ENCODE peak calls at places on chromosomes 12 and 14, in six cellular contexts. Q, L, R, Y, J and D are unnamed samples.

GRCh38 chr14:65471038-65471878 is 58.7 kb downstream of the FUT8 start:
- DNase-seq in Q (no peak), L (no peak), R (peak), Y (no peak), J (no peak), D (no peak)

GRCh38 chr12:70592664-70593063 is 44.6 kb downstream of the PTPRB start:
- DNase-seq in Q (no peak), L (no peak), R (no peak), Y (no peak), J (no peak), D (no peak)

GRCh38 chr12:55738113-55739024 is 4.6 kb upstream of the GDF11 start:
- DNase-seq in Q (peak), L (peak), R (peak), Y (peak), J (peak), D (peak)

GRCh38 chr14:28751467-28752058 is 15.0 kb upstream of the FOXG1 start:
- DNase-seq in Q (peak), L (no peak), R (no peak), Y (peak), J (no peak), D (peak)

GRCh38 chr14:47194051-47194450 is 481.4 kb downstream of the MDGA2 start:
- DNase-seq in Q (no peak), L (no peak), R (no peak), Y (peak), J (no peak), D (no peak)

GRCh38 chr14:102671410-102671809 is 79.0 kb downstream of the RCOR1 start:
- DNase-seq in Q (no peak), L (no peak), R (no peak), Y (no peak), J (no peak), D (no peak)

GRCh38 chr12:34108967-34109366 is 86.7 kb downstream of the ALG10 start:
- DNase-seq in Q (no peak), L (no peak), R (no peak), Y (no peak), J (peak), D (no peak)

GRCh38 chr12:7934560-7935463 is 1.2 kb downstream of the SLC2A3 start:
- DNase-seq in Q (no peak), L (no peak), R (no peak), Y (no peak), J (no peak), D (no peak)

GRCh38 chr12:128871516-128871892 is 18.2 kb downstream of the GLT1D1 start:
- DNase-seq in Q (no peak), L (no peak), R (no peak), Y (no peak), J (no peak), D (no peak)

GRCh38 chr12:53738834-53739284 is 11.6 kb upstream of the CALCOCO1 start:
- DNase-seq in Q (no peak), L (no peak), R (no peak), Y (no peak), J (no peak), D (peak)

GRCh38 chr14:56528927-56529326 is 50.7 kb upstream of the TMEM260 start:
- DNase-seq in Q (no peak), L (no peak), R (no peak), Y (no peak), J (no peak), D (peak)

GRCh38 chr12:388547-389137 is 478 bp downstream of the KDM5A start:
- DNase-seq in Q (no peak), L (no peak), R (no peak), Y (peak), J (peak), D (peak)

GRCh38 chr12:115771065-115771464 is 506.4 kb downstream of the MED13L start:
- DNase-seq in Q (peak), L (no peak), R (no peak), Y (peak), J (no peak), D (peak)

GRCh38 chr14:100410056-100410565 is 87.0 kb downstream of the SLC25A47 start:
- DNase-seq in Q (peak), L (no peak), R (no peak), Y (peak), J (peak), D (peak)

GRCh38 chr12:85626031-85626781 is 210.0 kb downstream of the RASSF9 start:
- DNase-seq in Q (no peak), L (no peak), R (peak), Y (peak), J (no peak), D (no peak)

GRCh38 chr14:49766839-49767238 is 1.1 kb upstream of the KLHDC2 start:
- DNase-seq in Q (peak), L (no peak), R (peak), Y (no peak), J (no peak), D (no peak)

GRCh38 chr14:67425603-67426002 is 13.6 kb upstream of the PLEK2 start:
- DNase-seq in Q (no peak), L (no peak), R (no peak), Y (no peak), J (no peak), D (no peak)

GRCh38 chr14:79706382-79706781 is 504.9 kb downstream of the DIO2 start:
- DNase-seq in Q (no peak), L (no peak), R (no peak), Y (no peak), J (no peak), D (no peak)

GRCh38 chr14:104372390-104373054 is 207.0 kb upstream of the C14orf180 start:
- DNase-seq in Q (no peak), L (peak), R (no peak), Y (no peak), J (peak), D (no peak)

GRCh38 chr12:89693639-89694202 is 14.9 kb downstream of the ATP2B1 start:
- DNase-seq in Q (no peak), L (no peak), R (no peak), Y (no peak), J (no peak), D (no peak)

GRCh38 chr12:40232602-40233001 is 7.8 kb downstream of the LRRK2 start:
- DNase-seq in Q (no peak), L (no peak), R (no peak), Y (no peak), J (no peak), D (no peak)

GRCh38 chr14:66503532-66503931 is 4.4 kb upstream of the GPHN start:
- DNase-seq in Q (no peak), L (no peak), R (no peak), Y (peak), J (no peak), D (no peak)

GRCh38 chr14:105498430-105499255 is 7.6 kb downstream of the TEDC1 start:
- DNase-seq in Q (no peak), L (peak), R (peak), Y (no peak), J (peak), D (peak)

GRCh38 chr14:75881986-75882385 is 99.8 kb downstream of the TGFB3 start:
- DNase-seq in Q (no peak), L (no peak), R (no peak), Y (no peak), J (no peak), D (no peak)

GRCh38 chr14:51448831-51449665 is 202.7 kb upstream of the FRMD6 start:
- DNase-seq in Q (no peak), L (peak), R (no peak), Y (peak), J (peak), D (no peak)

GRCh38 chr12:112375105-112375504 is 7.1 kb downstream of the HECTD4 start:
- DNase-seq in Q (peak), L (no peak), R (no peak), Y (no peak), J (no peak), D (no peak)

GRCh38 chr14:76208340-76208739 is 56.6 kb downstream of the GPATCH2L start:
- DNase-seq in Q (no peak), L (no peak), R (no peak), Y (no peak), J (no peak), D (peak)

GRCh38 chr12:47736877-47737676 is 11.8 kb upstream of the ENDOU start:
- DNase-seq in Q (no peak), L (peak), R (no peak), Y (peak), J (peak), D (no peak)

GRCh38 chr12:27277846-27278260 is 33.8 kb downstream of the STK38L start:
- DNase-seq in Q (no peak), L (no peak), R (no peak), Y (peak), J (no peak), D (peak)

GRCh38 chr12:54404061-54405004 is 14.7 kb downstream of the ITGA5 start:
- DNase-seq in Q (peak), L (peak), R (no peak), Y (peak), J (no peak), D (peak)

GRCh38 chr12:57171668-57172067 is 24.2 kb upstream of the LRP1-AS start:
- DNase-seq in Q (no peak), L (no peak), R (no peak), Y (peak), J (peak), D (no peak)

GRCh38 chr12:76942276-76942675 is 63.5 kb upstream of the CSRP2 start:
- DNase-seq in Q (no peak), L (no peak), R (no peak), Y (no peak), J (no peak), D (no peak)

GRCh38 chr12:102957339-102958050 is at the start of gene ASCL1:
- DNase-seq in Q (peak), L (no peak), R (no peak), Y (peak), J (no peak), D (peak)

GRCh38 chr12:121581681-121582439 is 1.0 kb upstream of the KDM2B start:
- DNase-seq in Q (peak), L (peak), R (no peak), Y (peak), J (no peak), D (no peak)

GRCh38 chr12:121580959-121581680 is at the start of gene KDM2B:
- DNase-seq in Q (peak), L (peak), R (no peak), Y (peak), J (no peak), D (peak)

GRCh38 chr12:121579190-121579791 is 1.5 kb downstream of the KDM2B start:
- DNase-seq in Q (peak), L (peak), R (no peak), Y (no peak), J (peak), D (peak)

GRCh38 chr12:121579981-121580868 is 598 bp downstream of the KDM2B start:
- DNase-seq in Q (peak), L (peak), R (no peak), Y (peak), J (peak), D (peak)

DNA sequence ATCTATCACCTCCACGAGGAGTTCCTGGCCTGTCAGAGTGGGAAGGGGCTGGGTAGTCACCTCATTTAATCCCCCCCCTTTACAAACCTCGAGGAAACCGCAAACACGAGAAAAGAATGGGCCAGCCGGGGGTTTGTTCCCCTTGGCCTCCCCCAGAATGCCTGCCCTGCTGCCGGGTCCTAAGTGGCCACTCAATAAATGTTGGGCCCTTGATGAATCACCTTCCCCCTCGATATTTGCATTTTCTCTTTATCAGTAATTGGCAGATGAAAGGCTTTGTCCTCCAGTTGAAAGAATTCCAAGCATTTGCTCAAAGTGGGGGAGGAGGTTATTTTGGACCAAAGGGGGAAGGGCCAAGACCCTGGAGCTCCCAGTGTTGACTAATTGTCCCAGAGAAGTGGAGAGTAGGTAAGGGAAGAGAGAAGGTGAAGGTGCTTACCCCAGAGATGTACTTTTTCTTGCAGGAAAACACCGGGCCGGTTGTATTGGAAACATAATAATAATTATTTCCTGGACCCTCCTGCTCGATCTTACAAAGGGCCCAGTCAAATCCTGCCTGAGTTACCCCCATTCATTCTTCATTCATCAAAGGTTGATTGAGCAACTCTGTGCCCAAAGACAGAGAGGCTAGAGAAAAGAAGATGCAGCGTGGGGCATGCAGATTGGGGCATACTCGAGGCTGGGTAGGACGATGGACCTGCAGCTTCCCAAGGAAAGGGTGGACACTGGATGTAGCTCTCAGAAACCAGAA is 1.9 kb upstream of the KDM2B start:
- DNase-seq in Q (peak), L (no peak), R (peak), Y (peak), J (no peak), D (peak)
- H3K4me3 ChIP-seq in Q (peak), L (no peak), R (no peak), Y (peak), J (no peak), D (peak)

DNA sequence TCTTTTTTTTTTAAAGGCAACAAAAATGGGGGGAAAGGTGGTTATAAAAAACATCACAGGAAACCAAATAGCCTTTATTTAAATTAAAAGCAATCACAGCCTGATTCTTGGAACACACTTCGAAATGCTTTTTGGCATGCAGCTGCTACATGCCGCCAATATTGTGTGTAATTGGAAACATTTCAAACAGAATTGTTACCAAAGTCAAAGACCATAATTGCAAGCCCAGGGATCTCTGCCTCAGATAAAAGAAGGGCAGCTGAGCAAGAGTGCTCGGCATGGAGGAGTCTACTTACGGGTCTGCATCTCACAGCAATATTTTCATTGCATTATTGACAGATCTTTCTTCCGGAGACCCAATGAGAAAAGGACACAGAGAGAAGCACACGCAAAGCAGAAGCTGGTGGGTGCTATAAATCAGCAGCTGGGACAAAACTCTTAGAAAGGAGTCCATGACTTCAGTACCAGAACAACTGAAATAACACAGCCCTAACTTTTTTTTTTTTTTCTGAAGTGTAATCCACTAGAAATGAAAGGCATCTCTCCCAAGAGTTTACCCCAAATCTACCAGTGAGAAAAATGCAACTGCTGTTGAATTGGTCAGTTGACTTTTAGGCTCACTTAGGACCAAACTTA is 4.9 kb downstream of the PRICKLE1 start:
- DNase-seq in Q (no peak), L (no peak), R (no peak), Y (peak), J (no peak), D (no peak)
- H3K4me3 ChIP-seq in Q (no peak), L (no peak), R (no peak), Y (peak), J (no peak), D (no peak)

DNA sequence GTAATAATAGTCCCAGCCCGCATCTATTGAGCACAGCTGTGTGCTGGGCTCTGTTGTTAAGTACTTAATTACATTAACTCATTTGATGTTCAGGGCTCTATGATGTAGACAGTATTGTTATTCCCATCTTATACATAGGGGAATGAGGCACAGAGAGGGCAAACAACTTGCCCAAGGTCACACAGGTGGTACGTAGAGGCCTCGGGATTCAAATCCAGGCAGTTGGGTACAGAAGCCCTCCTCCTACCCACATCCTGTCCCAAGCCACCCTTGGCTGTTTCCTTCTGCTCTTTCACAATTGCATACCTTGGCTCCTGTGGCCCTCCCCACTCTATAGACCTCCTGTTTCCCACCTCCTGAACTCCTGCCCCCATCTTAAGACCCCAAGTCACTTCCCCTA is 10.0 kb upstream of the GPR68 start:
- DNase-seq in Q (no peak), L (no peak), R (no peak), Y (no peak), J (no peak), D (no peak)
- H3K4me3 ChIP-seq in Q (no peak), L (no peak), R (no peak), Y (no peak), J (no peak), D (peak)

DNA sequence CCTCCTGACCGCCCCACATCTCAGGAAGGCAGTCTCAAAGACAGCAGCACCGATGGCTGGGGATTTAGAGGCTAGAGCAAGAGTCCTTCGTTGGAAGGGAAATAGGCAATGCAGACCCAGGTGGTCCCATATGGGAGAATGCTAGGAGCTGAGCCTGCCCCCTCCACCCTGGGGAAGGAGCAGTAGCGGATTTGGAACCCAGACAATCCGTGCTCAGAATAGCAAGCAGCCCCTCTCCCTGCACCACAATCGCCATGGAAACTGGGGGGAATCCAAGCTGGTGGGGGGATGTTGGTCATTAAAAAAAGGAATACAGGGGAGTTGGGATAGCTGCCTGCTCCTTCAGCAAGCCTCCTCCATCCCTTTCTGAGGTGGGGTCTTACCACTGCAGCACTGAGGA is 3.0 kb downstream of the RND1 start:
- DNase-seq in Q (no peak), L (no peak), R (no peak), Y (no peak), J (no peak), D (no peak)
- H3K4me3 ChIP-seq in Q (no peak), L (no peak), R (no peak), Y (no peak), J (no peak), D (peak)

GRCh38 chr14:90062852-90063539 is 1.2 kb downstream of the KCNK13 start:
- DNase-seq in Q (no peak), L (no peak), R (no peak), Y (no peak), J (no peak), D (peak)
- H3K4me3 ChIP-seq in Q (peak), L (no peak), R (no peak), Y (no peak), J (peak), D (peak)

GRCh38 chr12:58443981-58444371 is 476.3 kb downstream of the LRIG3 start:
- DNase-seq in Q (no peak), L (no peak), R (no peak), Y (peak), J (no peak), D (no peak)
- H3K4me3 ChIP-seq in Q (no peak), L (no peak), R (no peak), Y (no peak), J (no peak), D (no peak)

GRCh38 chr12:116959845-116960514 is 49.2 kb downstream of the FBXW8 start:
- DNase-seq in Q (peak), L (no peak), R (no peak), Y (no peak), J (no peak), D (no peak)

GRCh38 chr12:116958402-116959197 is 47.9 kb downstream of the FBXW8 start:
- DNase-seq in Q (peak), L (no peak), R (no peak), Y (no peak), J (no peak), D (no peak)

GRCh38 chr12:116962197-116962596 is 51.4 kb downstream of the FBXW8 start:
- DNase-seq in Q (peak), L (no peak), R (no peak), Y (no peak), J (no peak), D (no peak)

GRCh38 chr12:116955382-116956021 is 44.8 kb downstream of the FBXW8 start:
- DNase-seq in Q (peak), L (no peak), R (peak), Y (peak), J (no peak), D (peak)

DNA sequence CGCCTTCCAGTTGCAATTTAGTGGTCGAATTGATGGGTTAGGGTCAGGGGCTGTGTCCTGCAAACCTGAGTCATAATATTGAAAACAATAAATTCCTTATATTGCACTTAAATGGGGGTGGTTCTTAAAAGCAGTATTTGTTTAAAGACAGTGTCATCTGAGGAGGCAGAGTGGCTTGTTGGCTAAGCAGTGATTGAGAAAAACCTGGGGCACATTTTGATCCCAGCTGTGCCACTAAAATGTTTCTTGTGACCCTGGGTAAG is 48.4 kb downstream of the FBXW8 start:
- DNase-seq in Q (no peak), L (no peak), R (no peak), Y (no peak), J (no peak), D (no peak)
- H3K4me3 ChIP-seq in Q (no peak), L (no peak), R (no peak), Y (no peak), J (no peak), D (no peak)

GRCh38 chr12:94621662-94622359 is 28.5 kb downstream of the TMCC3 start:
- DNase-seq in Q (peak), L (no peak), R (peak), Y (peak), J (no peak), D (no peak)
- H3K4me3 ChIP-seq in Q (no peak), L (peak), R (peak), Y (no peak), J (peak), D (no peak)

DNA sequence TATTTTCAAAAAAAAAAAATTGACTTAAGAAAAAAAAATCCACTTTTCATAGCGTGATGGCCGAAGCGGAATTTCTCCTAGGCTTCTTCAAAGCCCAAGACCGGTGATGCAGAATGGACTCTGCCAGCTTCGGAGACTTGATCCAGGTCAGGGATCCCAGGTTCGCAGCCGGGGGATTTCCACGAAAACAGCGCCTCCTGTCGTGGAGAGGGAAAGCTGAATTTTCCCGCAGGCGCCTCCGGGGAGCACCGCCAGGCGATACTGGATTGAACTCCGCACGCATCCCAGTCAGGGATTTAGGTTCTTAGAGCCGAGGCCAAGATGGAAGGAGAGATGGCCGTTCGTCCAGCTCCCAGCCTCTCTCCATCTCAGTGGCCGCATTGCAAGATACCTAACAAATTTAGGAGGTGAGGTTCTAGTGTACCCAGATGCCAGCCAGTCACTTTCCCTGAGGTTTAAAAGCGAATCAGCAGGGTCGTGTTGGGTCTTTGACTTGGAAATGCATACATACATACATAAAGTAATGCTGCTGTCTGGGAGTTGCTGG is 2.2 kb downstream of the TTC6 start:
- DNase-seq in Q (peak), L (no peak), R (peak), Y (peak), J (no peak), D (peak)
- H3K4me3 ChIP-seq in Q (peak), L (no peak), R (peak), Y (no peak), J (no peak), D (peak)